ENCODE peak calls at places on chromosomes 6 and 20, in four cellular contexts. I is CD8-positive, alpha-beta T cell; T is HL-60; B is psoas muscle. Z is an unnamed sample.

GRCh38 chr6:109867009-109867969 is 110.8 kb upstream of the GPR6 start:
- DNase-seq in I (no peak), B (no peak), T (no peak), Z (no peak)

GRCh38 chr6:20497200-20497820 is 36.9 kb upstream of the CDKAL1 start:
- DNase-seq in T (no peak), I (no peak), B (no peak), Z (no peak)

GRCh38 chr6:36839819-36840379 is 655 bp upstream of the CPNE5 start:
- DNase-seq in T (peak; percentile 15), B (peak; percentile 56), I (peak; percentile 51), Z (no peak)

GRCh38 chr6:158999154-158999668 is 791 bp downstream of the RSPH3 start:
- DNase-seq in I (no peak), B (no peak), T (peak; percentile 13), Z (no peak)

GRCh38 chr6:44151348-44152108 is 7.1 kb upstream of the CAPN11 start:
- DNase-seq in T (peak; percentile 75), B (peak; percentile 82), I (peak; percentile 73), Z (peak; percentile 38)

GRCh38 chr20:22561965-22562581 is 22.3 kb downstream of the FOXA2 start:
- DNase-seq in T (no peak), B (no peak), I (no peak), Z (no peak)

GRCh38 chr20:54062812-54063280 is 7.5 kb downstream of the BCAS1 start:
- DNase-seq in T (peak; percentile 29), I (no peak), B (no peak), Z (no peak)

GRCh38 chr6:129921169-129921817 is 60.2 kb upstream of the TMEM244 start:
- DNase-seq in I (no peak), B (no peak), T (no peak), Z (no peak)

GRCh38 chr20:5864428-5864827 is 85.9 kb downstream of the TRMT6 start:
- DNase-seq in T (no peak), I (no peak), B (no peak), Z (no peak)

GRCh38 chr6:63799313-63799712 is 163.7 kb downstream of the PHF3 start:
- DNase-seq in I (no peak), T (no peak), B (no peak), Z (no peak)

GRCh38 chr6:35024601-35025054 is 116.5 kb downstream of the TCP11 start:
- DNase-seq in I (no peak), B (peak; percentile 33), T (peak; percentile 58), Z (no peak)

GRCh38 chr6:14885471-14885987 is 360.3 kb upstream of the JARID2 start:
- DNase-seq in B (no peak), I (no peak), T (no peak), Z (no peak)

GRCh38 chr20:24684421-24684871 is 215.0 kb downstream of the SYNDIG1 start:
- DNase-seq in I (no peak), T (peak; percentile 67), B (no peak), Z (no peak)

GRCh38 chr6:22368794-22369193 is 72.0 kb upstream of the PRL start:
- DNase-seq in I (no peak), B (no peak), T (no peak), Z (no peak)

GRCh38 chr6:99605911-99606669 is 543 bp upstream of the PRDM13 start:
- DNase-seq in T (no peak), I (no peak), B (no peak), Z (no peak)

GRCh38 chr6:99608059-99608885 is 1.6 kb downstream of the PRDM13 start:
- DNase-seq in I (no peak), B (no peak), T (no peak), Z (no peak)

GRCh38 chr6:99605074-99605726 is 1.4 kb upstream of the PRDM13 start:
- DNase-seq in I (no peak), T (no peak), B (no peak), Z (no peak)

GRCh38 chr6:99607416-99608036 is 893 bp downstream of the PRDM13 start:
- DNase-seq in B (no peak), I (no peak), T (no peak), Z (no peak)

DNA sequence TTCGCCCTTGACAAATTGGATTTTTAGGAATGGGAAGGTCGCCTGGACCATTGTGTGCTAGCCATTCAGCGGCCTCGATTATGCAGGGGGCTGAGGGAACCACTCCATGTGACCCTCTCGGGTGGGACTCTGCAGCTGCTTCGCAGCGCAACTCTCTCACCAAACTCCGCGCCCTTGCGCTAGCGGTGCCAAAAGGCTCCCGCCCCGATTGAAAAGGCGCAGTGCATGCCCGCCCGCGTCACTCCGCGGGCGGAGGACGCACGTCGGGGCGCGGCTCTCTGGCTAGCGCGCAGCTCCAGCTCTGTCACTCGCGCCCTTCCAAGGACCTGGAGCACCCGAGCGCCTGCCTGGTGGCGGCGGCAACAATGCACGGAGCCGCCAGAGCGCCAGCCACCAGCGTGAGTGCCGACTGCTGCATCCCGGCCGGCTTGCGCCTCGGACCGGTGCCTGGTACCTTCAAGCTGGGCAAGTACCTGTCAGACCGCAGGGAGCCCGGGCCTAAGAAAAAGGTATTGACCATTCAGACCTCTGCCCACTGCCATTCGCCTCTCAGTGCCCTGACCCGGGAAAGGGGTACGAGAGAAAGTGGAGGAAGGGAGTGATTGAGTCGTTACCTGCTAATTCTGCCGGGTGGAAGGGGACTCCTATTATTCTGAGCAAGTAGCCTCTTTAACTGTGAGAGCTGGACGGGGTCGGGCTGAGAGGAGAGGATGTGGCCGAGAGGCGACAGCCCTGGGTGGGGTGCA is at the start of gene PRDM13:
- DNase-seq in I (no peak), T (no peak), B (no peak), Z (no peak)
- H3K27me3 ChIP-seq in I (peaks cover 78% of the 10 kb centered on the region), T (peaks cover 68% of the 10 kb centered on the region), B (peaks cover 100% of the 10 kb centered on the region), Z (peaks cover 100% of the 10 kb centered on the region)

DNA sequence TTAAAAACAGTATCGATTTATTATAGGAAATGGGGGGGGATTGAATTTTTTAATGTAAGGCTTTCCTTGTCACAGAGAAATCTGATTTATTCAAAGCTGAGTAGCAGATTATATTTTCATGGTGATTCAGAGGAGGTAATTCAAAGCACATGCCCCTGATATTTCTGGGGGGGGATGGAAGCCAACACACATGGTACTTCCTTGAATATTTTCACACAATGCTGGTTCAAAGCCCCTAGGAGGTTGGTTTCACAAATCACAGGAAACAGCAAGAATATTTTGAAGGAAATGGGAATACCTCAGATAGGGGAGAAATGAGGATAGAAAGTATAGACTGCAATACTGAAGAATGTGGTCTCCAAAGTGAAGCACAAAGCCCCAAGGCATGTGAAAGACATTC is 98.8 kb downstream of the RTN4IP1 start:
- DNase-seq in B (no peak), I (no peak), T (no peak), Z (no peak)
- H3K27ac ChIP-seq in B (no peak overlapping the region), I (no peak overlapping the region), T (no peak overlapping the region), Z (no peak overlapping the region)

GRCh38 chr6:73073238-73073637 is 152.1 kb downstream of the KHDC1L start:
- DNase-seq in I (no peak), T (no peak), B (no peak), Z (no peak)
- TF ChIP-seq CTCF in I (no peak), T (no peak), B (no peak), Z (no peak)

GRCh38 chr20:60974022-60974421 is 278.0 kb upstream of the CDH4 start:
- DNase-seq in T (no peak), B (no peak), I (no peak), Z (no peak)
- H3K27me3 ChIP-seq in T (no peaks in the 10 kb centered on the region), B (no peaks in the 10 kb centered on the region), I (no peaks in the 10 kb centered on the region), Z (no peaks in the 10 kb centered on the region)

DNA sequence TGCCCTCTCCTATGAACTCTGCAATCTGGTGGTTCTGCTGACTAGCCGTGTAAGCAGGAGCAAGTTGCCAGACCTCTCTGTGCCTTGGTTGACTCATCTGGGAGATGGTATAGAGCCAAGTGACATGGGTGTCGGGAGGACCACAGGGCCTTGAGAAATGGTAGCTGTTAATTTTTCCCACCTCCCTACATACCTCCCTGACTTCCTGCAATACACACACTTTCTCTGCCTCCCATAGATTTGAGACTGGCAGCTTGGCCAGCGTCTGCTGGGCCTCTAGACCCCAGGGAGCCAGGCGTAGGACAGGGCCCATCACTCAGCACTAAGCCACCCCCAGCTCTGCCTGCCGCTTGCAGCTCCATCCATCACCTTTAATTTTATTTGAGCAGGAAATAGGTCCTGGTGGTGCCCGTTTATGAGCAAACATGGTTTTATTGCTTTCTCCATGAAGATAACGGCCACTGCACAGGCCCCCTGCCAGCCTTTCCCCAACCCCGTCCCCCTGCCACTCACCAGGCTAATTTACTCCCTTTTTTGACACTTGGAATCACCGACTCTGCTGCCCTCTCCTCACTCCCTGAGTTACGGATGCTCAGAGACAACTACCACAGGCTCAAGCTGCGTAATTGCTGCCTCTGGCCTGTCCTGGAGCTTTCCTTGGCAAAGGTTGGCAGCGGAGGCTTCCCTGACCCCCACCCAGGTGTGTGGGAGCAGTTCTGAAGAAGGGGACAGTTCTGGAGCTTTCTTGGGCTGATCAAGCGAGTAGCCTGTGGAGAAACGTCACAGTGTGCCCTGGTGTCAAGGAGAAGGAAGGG is 11.1 kb downstream of the GLP1R start:
- DNase-seq in T (no peak), B (no peak), I (no peak), Z (no peak)
- H3K27ac ChIP-seq in T (no peak overlapping the region), B (no peak overlapping the region), I (no peak overlapping the region), Z (no peak overlapping the region)

DNA sequence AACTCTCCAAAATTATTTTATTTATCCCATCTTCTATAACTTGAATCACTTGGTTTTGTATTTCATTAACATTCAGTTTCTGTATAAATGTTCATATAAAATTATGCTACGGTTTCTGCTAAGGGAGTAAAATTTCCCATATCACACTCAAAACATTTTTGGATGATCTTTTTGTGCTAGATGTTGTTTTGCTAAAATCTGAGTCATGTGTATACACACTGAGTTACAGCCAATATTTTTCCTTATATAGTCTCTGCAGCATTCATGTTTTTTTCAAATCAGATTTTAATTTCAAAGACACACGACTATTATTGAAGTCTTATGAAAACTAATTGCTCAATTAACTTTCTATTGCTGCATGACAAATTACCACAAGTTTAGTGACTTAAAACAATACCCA is 54.3 kb upstream of the SLC2A12 start:
- DNase-seq in T (no peak), I (no peak), B (no peak), Z (no peak)
- TF ChIP-seq CTCF in T (no peak), I (no peak), B (no peak), Z (no peak)

DNA sequence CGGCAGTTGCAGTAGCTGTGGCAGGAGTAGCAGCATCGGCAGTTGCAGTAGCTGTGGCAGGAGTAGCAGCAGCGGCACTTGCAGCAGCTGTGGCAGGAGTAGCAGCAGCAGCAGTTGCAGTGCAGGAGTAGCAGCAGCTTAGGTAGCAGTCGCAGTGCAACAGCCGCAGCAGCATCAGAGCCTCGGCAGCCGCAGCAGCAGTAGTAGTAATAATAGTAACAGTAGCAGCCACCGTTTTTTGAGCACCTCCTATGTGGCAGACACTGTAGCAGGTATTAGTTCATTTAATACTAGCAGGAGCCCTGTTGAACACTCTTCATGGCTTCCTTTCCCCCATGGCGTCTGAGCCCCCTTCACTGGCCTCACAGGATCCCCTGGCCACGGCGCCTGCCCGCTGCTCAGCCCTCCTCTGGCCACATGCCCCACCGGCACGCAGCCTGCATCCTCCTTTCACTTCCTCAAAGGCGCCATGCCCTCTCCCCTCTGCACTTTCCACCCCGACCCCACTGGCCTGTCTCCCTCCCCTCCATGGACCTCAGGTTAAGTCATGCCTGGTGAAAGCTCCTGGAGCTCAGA is 19.1 kb upstream of the IRF4 start:
- DNase-seq in T (no peak), I (no peak), B (no peak), Z (no peak)
- H3K27me3 ChIP-seq in T (no peaks in the 10 kb centered on the region), I (no peaks in the 10 kb centered on the region), B (peaks cover 60% of the 10 kb centered on the region), Z (peaks cover 27% of the 10 kb centered on the region)

GRCh38 chr6:45653117-45653883 is 275.6 kb upstream of the SUPT3H start:
- DNase-seq in T (no peak), I (no peak), B (no peak), Z (no peak)
- H3K27ac ChIP-seq in T (no peak overlapping the region), I (no peak overlapping the region), B (no peak overlapping the region), Z (no peak overlapping the region)

GRCh38 chr6:55668625-55669024 is 89.6 kb upstream of the HMGCLL1 start:
- DNase-seq in I (no peak), B (no peak), T (no peak), Z (no peak)
- TF ChIP-seq CTCF in I (no peak), B (no peak), T (no peak), Z (no peak)

Z was measured in gastrocnemius medialis.